ENCODE peak calls at places on chromosomes 3 and 15, in four cellular contexts. P is HepG2, Z is K562, B is GM12878. D is an unnamed sample.
A peak's percentile ranks its signal among the peaks of the same experiment; 100 is the strongest.

GRCh38 chr3:72388644-72389043 is 459.6 kb downstream of the SHQ1 start:
- DNase-seq in P (no peak), Z (no peak), B (no peak), D (no peak)

GRCh38 chr15:45402955-45403892 is 24.9 kb upstream of the GATM start:
- DNase-seq in P (no peak), Z (peak; percentile 31), B (no peak), D (no peak)

GRCh38 chr3:86990734-86991481 is at the start of gene VGLL3:
- DNase-seq in P (no peak), Z (no peak), B (no peak), D (peak; percentile 82)

GRCh38 chr3:15475161-15475560 is 46.3 kb downstream of the COLQ start:
- DNase-seq in P (no peak), Z (no peak), B (no peak), D (no peak)

GRCh38 chr3:44419923-44420650 is 57.4 kb downstream of the ZNF445 start:
- DNase-seq in P (no peak), Z (no peak), B (no peak), D (no peak)

GRCh38 chr15:74776851-74777768 is 4.8 kb upstream of the CSK start:
- DNase-seq in P (no peak), Z (no peak), B (peak; percentile 86), D (no peak)

GRCh38 chr3:126344380-126345041 is 12.7 kb downstream of the KLF15 start:
- DNase-seq in P (no peak), Z (no peak), B (no peak), D (no peak)

GRCh38 chr15:69987492-69988482 is 109.9 kb downstream of the TLE3 start:
- DNase-seq in P (no peak), Z (no peak), B (no peak), D (no peak)

GRCh38 chr15:70859322-70859908 is 5.5 kb upstream of the LARP6 start:
- DNase-seq in P (peak; percentile 29), Z (no peak), B (no peak), D (no peak)

GRCh38 chr3:156483426-156483825 is 71.5 kb downstream of the SSR3 start:
- DNase-seq in P (no peak), Z (peak; percentile 37), B (peak; percentile 76), D (no peak)

GRCh38 chr3:127457094-127457475 is 133.4 kb downstream of the TPRA1 start:
- DNase-seq in P (no peak), Z (no peak), B (no peak), D (peak; percentile 77)

GRCh38 chr15:88623061-88623460 is 1.9 kb downstream of the AEN start:
- DNase-seq in P (peak; percentile 46), Z (no peak), B (no peak), D (no peak)

GRCh38 chr3:193416629-193417028 is 38.1 kb upstream of the ATP13A5 start:
- DNase-seq in P (no peak), Z (no peak), B (no peak), D (no peak)

GRCh38 chr15:69701198-69701597 is 248.6 kb downstream of the RPLP1 start:
- DNase-seq in P (no peak), Z (no peak), B (no peak), D (no peak)

GRCh38 chr3:112002458-112002971 is 3.8 kb downstream of the TAGLN3 start:
- DNase-seq in P (no peak), Z (no peak), B (no peak), D (no peak)

GRCh38 chr3:111998661-111999641 is at the start of gene TAGLN3:
- DNase-seq in P (no peak), Z (no peak), B (no peak), D (no peak)

GRCh38 chr3:112001516-112001915 is 2.8 kb downstream of the TAGLN3 start:
- DNase-seq in P (no peak), Z (no peak), B (no peak), D (no peak)

GRCh38 chr3:112000971-112001370 is 2.2 kb downstream of the TAGLN3 start:
- DNase-seq in P (no peak), Z (no peak), B (no peak), D (no peak)

DNA sequence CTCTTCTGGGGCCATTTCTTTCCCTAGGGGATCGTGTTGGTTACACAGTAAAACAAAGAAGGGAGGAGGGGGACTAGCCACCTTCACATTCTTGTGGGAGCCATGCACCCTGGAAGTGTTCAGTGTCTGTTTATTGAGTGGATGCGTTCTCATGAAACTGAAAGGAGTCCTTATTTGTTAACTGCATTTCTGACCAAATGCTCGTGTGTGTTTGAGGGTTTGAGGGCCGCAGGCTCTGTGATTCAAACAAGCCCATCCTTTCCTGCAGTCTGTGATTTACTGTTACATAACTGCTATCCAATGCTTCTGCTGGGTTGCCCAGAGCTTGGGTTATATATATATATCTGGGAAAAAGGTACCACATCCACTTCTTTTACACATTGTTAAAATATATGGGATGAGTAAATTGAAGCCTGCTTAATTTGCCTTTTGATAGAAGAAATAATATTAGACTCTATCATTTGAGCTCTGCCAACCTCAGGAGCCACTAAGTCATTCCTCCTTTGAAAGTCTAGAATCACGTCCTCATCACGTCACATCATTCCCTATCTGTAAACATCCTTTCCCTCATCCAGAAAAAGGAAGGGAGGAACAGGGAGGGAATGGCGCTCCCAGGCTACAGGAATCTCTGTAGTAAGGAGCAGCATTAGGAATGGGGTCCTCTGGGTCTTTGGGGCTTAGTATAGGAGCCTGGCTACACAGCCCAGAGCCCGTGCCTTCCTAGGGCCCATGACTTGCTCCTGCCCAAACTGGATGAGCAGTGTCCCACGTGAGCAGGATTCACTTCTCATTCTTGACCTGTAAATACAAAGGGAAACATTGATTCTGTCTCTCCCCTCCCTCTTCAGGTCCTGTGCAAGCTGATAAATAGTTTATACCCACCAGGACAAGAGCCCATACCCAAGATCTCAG is 1.5 kb downstream of the TAGLN3 start:
- DNase-seq in P (no peak), Z (no peak), B (no peak), D (no peak)
- H2AFZ ChIP-seq in P (peak overlapping the region; percentile 56), Z (no peak overlapping the region), B (peak overlapping the region; percentile 85), D (no peak overlapping the region)

DNA sequence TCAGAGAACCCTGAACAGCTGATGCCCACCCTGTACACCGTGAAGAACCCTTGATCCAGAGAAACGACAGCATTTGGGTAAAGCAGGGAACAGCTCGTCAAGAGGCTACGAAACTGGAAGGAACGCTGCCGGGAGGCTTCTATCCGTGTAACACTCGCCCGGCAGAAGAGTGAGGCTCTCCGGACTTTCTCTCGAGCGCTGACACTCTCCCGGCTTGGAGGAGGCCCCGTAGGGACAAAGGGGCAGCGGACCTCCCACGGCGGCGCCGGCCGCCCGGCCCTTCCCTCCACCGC is 1.7 kb downstream of the HYAL2 start:
- DNase-seq in P (no peak), Z (no peak), B (no peak), D (no peak)
- TF ChIP-seq HDAC6 in P (no peak), Z (no peak), B (no peak), D (no peak)

GRCh38 chr3:79002465-79003372 is 765.1 kb downstream of the ROBO1 start:
- DNase-seq in P (no peak), Z (no peak), B (no peak), D (no peak)
- H2AFZ ChIP-seq in P (no peak overlapping the region), Z (no peak overlapping the region), B (no peak overlapping the region), D (no peak overlapping the region)

GRCh38 chr3:46375214-46375613 is 4.5 kb downstream of the CCR5 start:
- DNase-seq in P (no peak), Z (no peak), B (no peak), D (no peak)

GRCh38 chr3:46370784-46371183 is at the start of gene CCR5:
- DNase-seq in P (no peak), Z (no peak), B (no peak), D (no peak)

GRCh38 chr3:46374755-46375154 is 4.0 kb downstream of the CCR5 start:
- DNase-seq in P (no peak), Z (no peak), B (no peak), D (no peak)

GRCh38 chr3:46371802-46372340 is 1.1 kb downstream of the CCR5 start:
- DNase-seq in P (no peak), Z (no peak), B (no peak), D (no peak)

GRCh38 chr3:46372492-46373359 is 2.0 kb downstream of the CCR5 start:
- DNase-seq in P (no peak), Z (no peak), B (no peak), D (no peak)
- TF ChIP-seq HDAC6 in P (no peak), Z (no peak), B (no peak), D (no peak)

DNA sequence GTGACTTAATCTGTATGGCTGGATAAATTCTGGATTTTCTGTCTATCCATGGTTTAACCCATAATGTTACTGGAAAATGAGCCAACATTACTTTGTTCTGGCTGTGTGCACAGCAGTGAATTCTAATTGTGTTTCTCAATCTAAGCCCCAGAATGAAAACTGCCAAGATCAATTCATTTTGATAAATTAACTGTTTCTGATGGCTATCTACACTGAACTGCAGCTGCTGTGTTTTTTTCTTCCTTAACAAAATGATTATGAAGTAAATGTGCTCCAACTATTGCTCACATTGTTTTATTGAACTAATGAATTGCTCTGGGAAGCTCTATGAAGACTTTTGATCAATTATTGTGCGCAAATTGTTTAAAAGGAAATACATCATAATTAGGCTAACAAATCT is 35.7 kb upstream of the CPB1 start:
- DNase-seq in P (no peak), Z (no peak), B (no peak), D (no peak)
- H2AFZ ChIP-seq in P (no peak overlapping the region), Z (no peak overlapping the region), B (no peak overlapping the region), D (no peak overlapping the region)

DNA sequence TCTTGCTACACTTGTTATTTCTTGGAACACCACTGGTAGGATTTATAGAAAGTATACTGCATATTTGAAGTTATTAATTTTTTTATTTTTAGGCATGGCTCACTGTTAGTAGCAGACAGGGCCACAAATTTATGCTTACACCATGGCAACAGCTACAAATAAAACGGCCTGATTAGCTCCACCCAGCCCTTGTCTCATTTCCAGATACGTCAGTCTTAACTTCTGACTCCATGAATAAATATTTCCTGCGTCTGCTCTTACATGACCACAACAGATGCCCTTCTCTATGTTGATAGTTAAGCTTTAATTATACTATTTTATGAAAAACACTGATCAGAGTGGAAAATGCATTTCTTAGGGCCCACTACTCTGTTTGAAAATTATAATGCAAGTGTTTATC is 62.3 kb upstream of the CPOX start:
- DNase-seq in P (no peak), Z (no peak), B (no peak), D (no peak)
- TF ChIP-seq HDAC6 in P (no peak), Z (no peak), B (no peak), D (no peak)

DNA sequence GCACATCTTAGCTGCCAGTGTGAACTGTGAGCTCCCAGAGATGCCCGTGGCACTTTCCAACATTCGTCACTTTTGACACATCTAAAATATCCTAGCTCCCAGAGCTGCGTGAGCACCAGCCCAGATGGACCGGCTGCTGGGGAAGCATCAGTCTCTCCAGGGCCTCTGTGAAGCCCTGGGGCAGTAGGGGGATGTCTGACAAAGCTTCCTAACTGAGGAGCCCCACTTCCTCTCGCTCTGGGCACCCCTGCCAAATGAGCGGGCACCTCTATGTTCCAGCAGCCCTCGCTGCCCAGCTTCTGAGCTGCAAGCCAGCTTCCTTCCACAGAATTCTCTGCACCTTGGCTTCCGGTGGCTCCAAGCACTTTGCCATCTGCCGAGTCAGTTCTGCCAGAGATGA is 91.1 kb downstream of the LIPC start:
- DNase-seq in P (no peak), Z (no peak), B (no peak), D (no peak)
- H2AFZ ChIP-seq in P (no peak overlapping the region), Z (no peak overlapping the region), B (no peak overlapping the region), D (no peak overlapping the region)

D was measured in H1.